ENCODE peak calls at places on chromosome 18, in six cellular contexts. One of them, this sample, is unnamed.

GRCh38 chr18:61972389-61973264 is 79.8 kb upstream of the RNF152 start:
- DNase-seq in stimulated activated CD8-positive, alpha-beta memory T cell treated with anti-CD3 and anti-CD28 coated beads, Interleukin-15, amount 100 ng/mL, for 24 hours: no peak
- DNase-seq in sciatic nerve: no peak
- DNase-seq in CD8-positive, alpha-beta memory T cell: no peak
- DNase-seq in brain microvascular endothelial cell: no peak
- DNase-seq in iPS-NIHi11: no peak
- DNase-seq in this sample: no peak

GRCh38 chr18:8868779-8869415 is 163.5 kb downstream of the MTCL1 start:
- DNase-seq in stimulated activated CD8-positive, alpha-beta memory T cell treated with anti-CD3 and anti-CD28 coated beads, Interleukin-15, amount 100 ng/mL, for 24 hours: no peak
- DNase-seq in sciatic nerve: no peak
- DNase-seq in CD8-positive, alpha-beta memory T cell: no peak
- DNase-seq in brain microvascular endothelial cell: no peak
- DNase-seq in iPS-NIHi11: no peak
- DNase-seq in this sample: no peak

GRCh38 chr18:44807766-44808165 is 127.1 kb downstream of the SETBP1 start:
- DNase-seq in stimulated activated CD8-positive, alpha-beta memory T cell treated with anti-CD3 and anti-CD28 coated beads, Interleukin-15, amount 100 ng/mL, for 24 hours: no peak
- DNase-seq in sciatic nerve: no peak
- DNase-seq in CD8-positive, alpha-beta memory T cell: no peak
- DNase-seq in brain microvascular endothelial cell: no peak
- DNase-seq in iPS-NIHi11: no peak
- DNase-seq in this sample: no peak

GRCh38 chr18:21117385-21118135 is 5.9 kb upstream of the ROCK1 start:
- DNase-seq in stimulated activated CD8-positive, alpha-beta memory T cell treated with anti-CD3 and anti-CD28 coated beads, Interleukin-15, amount 100 ng/mL, for 24 hours: no peak
- DNase-seq in sciatic nerve: no peak
- DNase-seq in CD8-positive, alpha-beta memory T cell: no peak
- DNase-seq in brain microvascular endothelial cell: peak; percentile 73
- DNase-seq in iPS-NIHi11: no peak
- DNase-seq in this sample: no peak

GRCh38 chr18:55510809-55511208 is 77.2 kb downstream of the TCF4 start:
- DNase-seq in stimulated activated CD8-positive, alpha-beta memory T cell treated with anti-CD3 and anti-CD28 coated beads, Interleukin-15, amount 100 ng/mL, for 24 hours: no peak
- DNase-seq in sciatic nerve: no peak
- DNase-seq in CD8-positive, alpha-beta memory T cell: no peak
- DNase-seq in brain microvascular endothelial cell: peak; percentile 83
- DNase-seq in iPS-NIHi11: no peak
- DNase-seq in this sample: peak; percentile 99

GRCh38 chr18:43265465-43265864 is 11.8 kb downstream of the SYT4 start:
- DNase-seq in stimulated activated CD8-positive, alpha-beta memory T cell treated with anti-CD3 and anti-CD28 coated beads, Interleukin-15, amount 100 ng/mL, for 24 hours: no peak
- DNase-seq in sciatic nerve: no peak
- DNase-seq in CD8-positive, alpha-beta memory T cell: no peak
- DNase-seq in brain microvascular endothelial cell: no peak
- DNase-seq in iPS-NIHi11: no peak
- DNase-seq in this sample: no peak

GRCh38 chr18:31506024-31506742 is 8.2 kb downstream of the DSG2 start:
- DNase-seq in stimulated activated CD8-positive, alpha-beta memory T cell treated with anti-CD3 and anti-CD28 coated beads, Interleukin-15, amount 100 ng/mL, for 24 hours: no peak
- DNase-seq in sciatic nerve: no peak
- DNase-seq in CD8-positive, alpha-beta memory T cell: no peak
- DNase-seq in brain microvascular endothelial cell: peak; percentile 27
- DNase-seq in iPS-NIHi11: no peak
- DNase-seq in this sample: peak; percentile 29

GRCh38 chr18:23614891-23615290 is 28.6 kb upstream of the NPC1 start:
- DNase-seq in stimulated activated CD8-positive, alpha-beta memory T cell treated with anti-CD3 and anti-CD28 coated beads, Interleukin-15, amount 100 ng/mL, for 24 hours: no peak
- DNase-seq in sciatic nerve: no peak
- DNase-seq in CD8-positive, alpha-beta memory T cell: no peak
- DNase-seq in brain microvascular endothelial cell: no peak
- DNase-seq in iPS-NIHi11: no peak
- DNase-seq in this sample: no peak

GRCh38 chr18:80175451-80176235 is 66.6 kb downstream of the ADNP2 start:
- DNase-seq in stimulated activated CD8-positive, alpha-beta memory T cell treated with anti-CD3 and anti-CD28 coated beads, Interleukin-15, amount 100 ng/mL, for 24 hours: no peak
- DNase-seq in sciatic nerve: no peak
- DNase-seq in CD8-positive, alpha-beta memory T cell: peak; percentile 90
- DNase-seq in brain microvascular endothelial cell: peak; percentile 48
- DNase-seq in iPS-NIHi11: no peak
- DNase-seq in this sample: no peak

GRCh38 chr18:36448384-36449290 is 151.1 kb downstream of the FHOD3 start:
- DNase-seq in stimulated activated CD8-positive, alpha-beta memory T cell treated with anti-CD3 and anti-CD28 coated beads, Interleukin-15, amount 100 ng/mL, for 24 hours: no peak
- DNase-seq in sciatic nerve: no peak
- DNase-seq in CD8-positive, alpha-beta memory T cell: no peak
- DNase-seq in brain microvascular endothelial cell: no peak
- DNase-seq in iPS-NIHi11: no peak
- DNase-seq in this sample: no peak

GRCh38 chr18:13611058-13611615 is 115.2 kb downstream of the FAM210A start:
- DNase-seq in stimulated activated CD8-positive, alpha-beta memory T cell treated with anti-CD3 and anti-CD28 coated beads, Interleukin-15, amount 100 ng/mL, for 24 hours: no peak
- DNase-seq in sciatic nerve: no peak
- DNase-seq in CD8-positive, alpha-beta memory T cell: peak; percentile 81
- DNase-seq in brain microvascular endothelial cell: peak; percentile 66
- DNase-seq in iPS-NIHi11: no peak
- DNase-seq in this sample: peak; percentile 79

GRCh38 chr18:80009661-80010550 is 21.5 kb upstream of the TXNL4A start:
- DNase-seq in stimulated activated CD8-positive, alpha-beta memory T cell treated with anti-CD3 and anti-CD28 coated beads, Interleukin-15, amount 100 ng/mL, for 24 hours: no peak
- DNase-seq in sciatic nerve: no peak
- DNase-seq in CD8-positive, alpha-beta memory T cell: no peak
- DNase-seq in brain microvascular endothelial cell: peak; percentile 93
- DNase-seq in iPS-NIHi11: peak; percentile 21
- DNase-seq in this sample: peak; percentile 77

GRCh38 chr18:2970762-2971659 is 41.9 kb downstream of the LPIN2 start:
- DNase-seq in stimulated activated CD8-positive, alpha-beta memory T cell treated with anti-CD3 and anti-CD28 coated beads, Interleukin-15, amount 100 ng/mL, for 24 hours: no peak
- DNase-seq in sciatic nerve: no peak
- DNase-seq in CD8-positive, alpha-beta memory T cell: peak; percentile 66
- DNase-seq in brain microvascular endothelial cell: no peak
- DNase-seq in iPS-NIHi11: no peak
- DNase-seq in this sample: no peak

This sample was measured in dermis blood vessel endothelial cell.